ENCODE peak calls at places on chromosome 9, in eight cellular contexts. One of them, this sample, is unnamed.

GRCh38 chr9:36902861-36903524 is 131.1 kb downstream of the PAX5 start:
- DNase-seq in astrocyte of the spinal cord: no peak
- DNase-seq in heart right ventricle: no peak
- DNase-seq in ovary: no peak
- DNase-seq in RWPE2: no peak
- DNase-seq in AG09319: no peak
- DNase-seq in A673: no peak
- DNase-seq in mucosa of descending colon: no peak
- DNase-seq in this sample: no peak

GRCh38 chr9:120989065-120989464 is 61.0 kb downstream of the C5 start:
- DNase-seq in AG09319: no peak
- DNase-seq in RWPE2: no peak
- DNase-seq in A673: no peak
- DNase-seq in heart right ventricle: no peak
- DNase-seq in ovary: no peak
- DNase-seq in mucosa of descending colon: no peak
- DNase-seq in astrocyte of the spinal cord: no peak
- DNase-seq in this sample: no peak

GRCh38 chr9:124366476-124367220 is 48.6 kb downstream of the PSMB7 start:
- DNase-seq in astrocyte of the spinal cord: no peak
- DNase-seq in ovary: no peak
- DNase-seq in AG09319: no peak
- DNase-seq in A673: no peak
- DNase-seq in RWPE2: no peak
- DNase-seq in heart right ventricle: no peak
- DNase-seq in mucosa of descending colon: no peak
- DNase-seq in this sample: no peak

GRCh38 chr9:109448223-109448622 is 49.9 kb downstream of the PTPN3 start:
- DNase-seq in ovary: no peak
- DNase-seq in astrocyte of the spinal cord: peak
- DNase-seq in heart right ventricle: no peak
- DNase-seq in mucosa of descending colon: no peak
- DNase-seq in RWPE2: no peak
- DNase-seq in AG09319: peak
- DNase-seq in A673: peak
- DNase-seq in this sample: no peak

GRCh38 chr9:130311019-130311773 is 45.6 kb downstream of the HMCN2 start:
- DNase-seq in heart right ventricle: no peak
- DNase-seq in ovary: no peak
- DNase-seq in A673: no peak
- DNase-seq in astrocyte of the spinal cord: no peak
- DNase-seq in mucosa of descending colon: peak
- DNase-seq in AG09319: no peak
- DNase-seq in RWPE2: no peak
- DNase-seq in this sample: no peak

GRCh38 chr9:78029601-78030552 is 1.7 kb downstream of the GNAQ start:
- DNase-seq in heart right ventricle: no peak
- DNase-seq in astrocyte of the spinal cord: no peak
- DNase-seq in A673: peak
- DNase-seq in AG09319: no peak
- DNase-seq in RWPE2: no peak
- DNase-seq in ovary: no peak
- DNase-seq in mucosa of descending colon: no peak
- DNase-seq in this sample: no peak

GRCh38 chr9:109117856-109118801 is 1.6 kb downstream of the TMEM245 start:
- DNase-seq in astrocyte of the spinal cord: peak
- DNase-seq in RWPE2: peak
- DNase-seq in mucosa of descending colon: no peak
- DNase-seq in heart right ventricle: no peak
- DNase-seq in A673: peak
- DNase-seq in AG09319: no peak
- DNase-seq in ovary: peak
- DNase-seq in this sample: no peak

GRCh38 chr9:129624947-129625346 is 1.0 kb upstream of the NTMT1 start:
- DNase-seq in RWPE2: no peak
- DNase-seq in ovary: no peak
- DNase-seq in heart right ventricle: no peak
- DNase-seq in mucosa of descending colon: no peak
- DNase-seq in astrocyte of the spinal cord: no peak
- DNase-seq in A673: no peak
- DNase-seq in AG09319: no peak
- DNase-seq in this sample: no peak

GRCh38 chr9:38224941-38225340 is 155.9 kb upstream of the SHB start:
- DNase-seq in heart right ventricle: no peak
- DNase-seq in ovary: no peak
- DNase-seq in mucosa of descending colon: no peak
- DNase-seq in A673: no peak
- DNase-seq in astrocyte of the spinal cord: no peak
- DNase-seq in RWPE2: no peak
- DNase-seq in AG09319: no peak
- DNase-seq in this sample: no peak

GRCh38 chr9:134493471-134494272 is 147.9 kb upstream of the COL5A1 start:
- DNase-seq in mucosa of descending colon: no peak
- DNase-seq in heart right ventricle: no peak
- DNase-seq in astrocyte of the spinal cord: no peak
- DNase-seq in RWPE2: peak
- DNase-seq in ovary: no peak
- DNase-seq in AG09319: no peak
- DNase-seq in A673: no peak
- DNase-seq in this sample: no peak

GRCh38 chr9:113650207-113651131 is 186.9 kb downstream of the RGS3 start:
- DNase-seq in heart right ventricle: no peak
- DNase-seq in astrocyte of the spinal cord: peak
- DNase-seq in AG09319: peak
- DNase-seq in mucosa of descending colon: no peak
- DNase-seq in A673: no peak
- DNase-seq in RWPE2: no peak
- DNase-seq in ovary: no peak
- DNase-seq in this sample: peak

GRCh38 chr9:91207889-91208651 is 153.6 kb downstream of the AUH start:
- DNase-seq in ovary: no peak
- DNase-seq in RWPE2: no peak
- DNase-seq in A673: no peak
- DNase-seq in mucosa of descending colon: no peak
- DNase-seq in heart right ventricle: no peak
- DNase-seq in astrocyte of the spinal cord: peak
- DNase-seq in AG09319: no peak
- DNase-seq in this sample: no peak

GRCh38 chr9:81391457-81391825 is 297.9 kb downstream of the TLE1 start:
- DNase-seq in ovary: no peak
- DNase-seq in heart right ventricle: no peak
- DNase-seq in astrocyte of the spinal cord: no peak
- DNase-seq in mucosa of descending colon: no peak
- DNase-seq in RWPE2: no peak
- DNase-seq in A673: no peak
- DNase-seq in AG09319: no peak
- DNase-seq in this sample: no peak

GRCh38 chr9:122228906-122229837 is at the start of gene LHX6:
- DNase-seq in mucosa of descending colon: no peak
- DNase-seq in A673: no peak
- DNase-seq in ovary: no peak
- DNase-seq in AG09319: no peak
- DNase-seq in heart right ventricle: no peak
- DNase-seq in RWPE2: peak
- DNase-seq in astrocyte of the spinal cord: peak
- DNase-seq in this sample: no peak

GRCh38 chr9:122228191-122228905 is 409 bp downstream of the LHX6 start:
- DNase-seq in mucosa of descending colon: no peak
- DNase-seq in A673: no peak
- DNase-seq in RWPE2: no peak
- DNase-seq in heart right ventricle: no peak
- DNase-seq in AG09319: no peak
- DNase-seq in astrocyte of the spinal cord: no peak
- DNase-seq in ovary: no peak
- DNase-seq in this sample: peak

GRCh38 chr9:122226142-122226757 is 2.5 kb downstream of the LHX6 start:
- DNase-seq in mucosa of descending colon: no peak
- DNase-seq in A673: no peak
- DNase-seq in ovary: no peak
- DNase-seq in RWPE2: no peak
- DNase-seq in astrocyte of the spinal cord: no peak
- DNase-seq in AG09319: no peak
- DNase-seq in heart right ventricle: no peak
- DNase-seq in this sample: no peak

GRCh38 chr9:122226758-122227575 is 1.8 kb downstream of the LHX6 start:
- DNase-seq in mucosa of descending colon: no peak
- DNase-seq in ovary: no peak
- DNase-seq in AG09319: no peak
- DNase-seq in heart right ventricle: no peak
- DNase-seq in astrocyte of the spinal cord: no peak
- DNase-seq in A673: no peak
- DNase-seq in RWPE2: no peak
- DNase-seq in this sample: no peak

DNA sequence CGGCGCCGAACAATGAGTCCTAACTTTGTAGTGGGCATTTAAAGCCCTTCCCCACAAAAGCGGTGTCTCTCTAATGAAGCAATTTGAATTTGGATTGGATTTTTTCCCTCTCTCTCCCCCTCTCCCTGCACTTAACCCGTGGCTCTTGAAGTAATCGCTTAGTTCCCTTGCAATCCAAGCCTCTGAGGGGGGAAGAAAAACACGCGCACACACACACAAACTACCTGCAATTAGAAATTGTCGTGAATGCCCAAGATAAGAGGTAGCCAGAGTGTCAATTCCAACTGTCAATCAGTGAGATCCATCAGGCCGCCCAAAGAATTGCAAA is 1.2 kb downstream of the LHX6 start:
- DNase-seq in RWPE2: no peak
- DNase-seq in AG09319: no peak
- DNase-seq in heart right ventricle: no peak
- DNase-seq in ovary: no peak
- DNase-seq in mucosa of descending colon: no peak
- DNase-seq in A673: no peak
- DNase-seq in astrocyte of the spinal cord: no peak
- DNase-seq in this sample: no peak
- TF ChIP-seq CTCF in RWPE2: no peak
- TF ChIP-seq CTCF in AG09319: no peak
- TF ChIP-seq CTCF in heart right ventricle: no peak
- TF ChIP-seq CTCF in ovary: no peak
- TF ChIP-seq CTCF in mucosa of descending colon: no peak
- TF ChIP-seq CTCF in A673: no peak
- TF ChIP-seq CTCF in astrocyte of the spinal cord: no peak
- TF ChIP-seq CTCF in this sample: no peak

DNA sequence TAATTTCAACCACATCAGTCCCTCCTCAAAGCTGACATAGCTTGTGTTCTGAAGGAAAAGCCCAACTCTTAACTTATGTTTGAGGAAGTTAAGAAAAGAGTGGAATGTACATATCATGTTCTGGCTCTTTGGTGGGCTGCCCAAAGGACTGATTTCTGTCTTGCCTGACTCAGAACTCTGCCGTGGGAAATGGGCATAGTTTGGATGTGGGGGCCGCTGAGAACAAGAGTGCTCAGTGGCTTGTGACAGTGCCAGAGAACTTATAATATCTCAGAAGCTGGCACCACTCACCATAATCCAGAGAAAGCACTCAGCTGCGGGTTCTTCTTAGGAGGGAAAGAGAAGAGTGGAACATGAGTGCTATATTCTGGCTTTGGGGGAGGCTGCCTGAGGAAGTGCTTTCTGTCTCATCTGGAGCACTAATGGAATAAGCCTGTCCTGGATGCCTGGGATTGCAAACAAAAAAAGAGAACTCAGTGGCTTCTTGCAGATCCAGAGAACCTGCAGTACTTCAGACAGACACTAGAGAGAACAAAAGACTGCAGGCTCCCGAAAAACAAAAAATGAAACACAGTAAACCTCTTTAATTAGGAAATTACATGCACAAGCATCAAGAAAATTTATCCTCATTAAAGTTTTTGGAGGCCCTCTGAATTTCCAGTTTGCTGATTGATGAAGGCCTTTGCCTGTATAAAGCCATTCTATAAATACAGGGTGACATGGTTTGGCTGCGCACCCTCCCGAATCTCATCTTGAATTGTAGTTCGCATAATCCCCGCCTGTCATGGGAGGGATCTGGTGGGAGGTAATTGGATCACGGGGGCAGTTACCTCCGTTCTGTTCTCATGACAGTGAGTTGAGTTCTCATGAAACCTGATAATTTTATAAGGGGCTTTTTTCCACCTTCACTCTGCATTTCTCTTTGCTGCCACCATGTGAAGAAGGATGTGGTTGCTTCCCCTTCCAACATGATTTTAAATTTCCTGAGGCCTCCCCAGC is 207.0 kb downstream of the DMAC1 start:
- DNase-seq in AG09319: no peak
- DNase-seq in heart right ventricle: no peak
- DNase-seq in ovary: no peak
- DNase-seq in mucosa of descending colon: no peak
- DNase-seq in A673: peak
- DNase-seq in astrocyte of the spinal cord: no peak
- DNase-seq in RWPE2: no peak
- DNase-seq in this sample: no peak
- TF ChIP-seq CTCF in AG09319: no peak
- TF ChIP-seq CTCF in heart right ventricle: no peak
- TF ChIP-seq CTCF in ovary: no peak
- TF ChIP-seq CTCF in mucosa of descending colon: no peak
- TF ChIP-seq CTCF in A673: peak
- TF ChIP-seq CTCF in astrocyte of the spinal cord: peak
- TF ChIP-seq CTCF in RWPE2: peak
- TF ChIP-seq CTCF in this sample: peak

DNA sequence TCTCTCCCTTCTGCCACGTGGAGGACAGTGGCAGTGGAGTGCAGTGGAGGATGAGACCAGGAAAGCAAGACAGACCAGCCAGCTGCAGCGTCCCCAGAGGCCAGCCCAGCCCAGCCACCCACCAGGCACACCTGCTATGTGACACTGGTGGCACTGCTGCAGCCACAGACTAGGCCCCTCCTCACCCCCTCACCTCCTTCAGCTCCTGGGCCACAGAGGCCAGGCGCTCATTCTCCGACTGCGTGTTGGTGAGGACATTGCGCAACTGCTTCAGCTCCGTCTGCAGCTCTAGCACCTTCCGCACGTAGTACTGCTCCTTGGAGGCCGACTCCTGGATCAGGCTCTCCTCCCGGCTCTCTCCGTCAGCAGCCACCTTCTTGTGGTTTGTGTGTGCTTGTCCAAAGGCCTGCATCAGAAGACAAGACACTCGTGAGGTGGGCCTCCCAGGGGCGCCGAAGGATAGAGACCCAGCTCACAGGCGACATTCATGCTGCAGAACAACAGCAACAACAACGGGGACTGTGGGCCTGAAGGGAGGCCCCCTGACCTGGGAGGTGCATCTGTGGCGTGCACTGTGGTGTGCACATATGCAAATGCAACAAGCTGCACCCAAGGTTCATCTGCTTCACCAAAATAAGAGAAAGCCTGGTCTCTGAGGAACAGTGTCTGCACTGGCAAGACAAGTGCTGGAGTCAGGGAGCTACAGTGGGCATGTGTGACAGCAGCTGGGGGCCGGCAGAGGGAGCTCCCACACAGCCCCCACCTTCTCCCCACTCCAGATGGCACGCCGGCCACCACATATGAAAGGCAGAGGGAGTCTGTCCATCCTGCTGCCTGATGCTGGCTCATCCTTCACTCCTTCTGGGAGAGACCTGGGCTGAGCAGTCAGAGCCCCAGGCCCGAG is 35.5 kb downstream of the BICD2 start:
- DNase-seq in RWPE2: no peak
- DNase-seq in A673: no peak
- DNase-seq in heart right ventricle: no peak
- DNase-seq in mucosa of descending colon: no peak
- DNase-seq in AG09319: no peak
- DNase-seq in ovary: no peak
- DNase-seq in astrocyte of the spinal cord: no peak
- DNase-seq in this sample: no peak
- TF ChIP-seq CTCF in RWPE2: no peak
- TF ChIP-seq CTCF in A673: peak
- TF ChIP-seq CTCF in heart right ventricle: peak
- TF ChIP-seq CTCF in mucosa of descending colon: no peak
- TF ChIP-seq CTCF in AG09319: peak
- TF ChIP-seq CTCF in ovary: no peak
- TF ChIP-seq CTCF in astrocyte of the spinal cord: peak
- TF ChIP-seq CTCF in this sample: no peak

GRCh38 chr9:87798276-87798833 is 72.4 kb downstream of the CTSL start:
- DNase-seq in astrocyte of the spinal cord: no peak
- DNase-seq in mucosa of descending colon: no peak
- DNase-seq in RWPE2: no peak
- DNase-seq in ovary: no peak
- DNase-seq in heart right ventricle: no peak
- DNase-seq in AG09319: no peak
- DNase-seq in A673: no peak
- DNase-seq in this sample: no peak
- TF ChIP-seq CTCF in astrocyte of the spinal cord: no peak
- TF ChIP-seq CTCF in mucosa of descending colon: no peak
- TF ChIP-seq CTCF in RWPE2: no peak
- TF ChIP-seq CTCF in ovary: no peak
- TF ChIP-seq CTCF in heart right ventricle: no peak
- TF ChIP-seq CTCF in AG09319: no peak
- TF ChIP-seq CTCF in A673: no peak
- TF ChIP-seq CTCF in this sample: no peak

This sample was measured in endothelial cell.